ENCODE peak calls at places on chromosomes 11 and 22, in five cellular contexts. Q, S, Z, X and B are unnamed samples.

GRCh38 chr22:27097933-27098332 is 440.5 kb downstream of the MIAT start:
- DNase-seq in X (no peak), Z (no peak), Q (no peak), S (no peak), B (no peak)

GRCh38 chr11:2808850-2809847 is 76.4 kb downstream of the CDKN1C start:
- DNase-seq in X (no peak), S (no peak), Z (no peak), Q (peak; percentile 63), B (no peak)

GRCh38 chr22:38423512-38424503 is 31.2 kb downstream of the KCNJ4 start:
- DNase-seq in S (no peak), Z (no peak), Q (no peak), X (no peak), B (no peak)

GRCh38 chr11:47499614-47500013 is 50.7 kb upstream of the RAPSN start:
- DNase-seq in X (no peak), S (no peak), Q (no peak), Z (no peak), B (no peak)

GRCh38 chr11:64566915-64567882 is 23.8 kb upstream of the SLC22A12 start:
- DNase-seq in Z (no peak), X (no peak), Q (no peak), S (no peak), B (no peak)

GRCh38 chr11:1356007-1356435 is 33.7 kb upstream of the BRSK2 start:
- DNase-seq in Z (no peak), X (no peak), S (no peak), Q (no peak), B (no peak)

GRCh38 chr22:49310354-49310753 is 517.3 kb downstream of the BRD1 start:
- DNase-seq in X (no peak), Z (no peak), Q (peak; percentile 34), S (no peak), B (no peak)

GRCh38 chr11:34149786-34150185 is 44.4 kb downstream of the NAT10 start:
- DNase-seq in X (no peak), Z (no peak), Q (no peak), S (no peak), B (no peak)

GRCh38 chr11:119643212-119643877 is 85.7 kb downstream of the NECTIN1 start:
- DNase-seq in S (no peak), Z (no peak), Q (no peak), X (no peak), B (no peak)

GRCh38 chr11:114207096-114207495 is 89.1 kb upstream of the NNMT start:
- DNase-seq in Z (no peak), Q (no peak), S (no peak), X (no peak), B (no peak)

GRCh38 chr11:42465613-42466012 is 846.2 kb upstream of the API5 start:
- DNase-seq in Q (no peak), S (no peak), X (no peak), Z (no peak), B (no peak)

GRCh38 chr11:11972148-11972547 is 36.3 kb downstream of the DKK3 start:
- DNase-seq in X (no peak), Z (no peak), Q (peak; percentile 72), S (no peak), B (no peak)

GRCh38 chr11:84247931-84248330 is 961.8 kb upstream of the CCDC90B start:
- DNase-seq in Z (no peak), Q (no peak), X (no peak), S (no peak), B (no peak)

GRCh38 chr11:1304376-1304775 is 5.1 kb downstream of the TOLLIP start:
- DNase-seq in Q (peak; percentile 82), S (no peak), X (no peak), Z (no peak), B (no peak)

GRCh38 chr22:42734406-42734805 is 13.7 kb upstream of the A4GALT start:
- DNase-seq in X (no peak), S (no peak), Q (no peak), Z (no peak), B (no peak)

GRCh38 chr11:116148056-116148455 is 624.7 kb downstream of the BUD13 start:
- DNase-seq in Z (no peak), Q (peak; percentile 7), S (no peak), X (no peak), B (no peak)

GRCh38 chr11:9057032-9057431 is 34.4 kb downstream of the SCUBE2 start:
- DNase-seq in S (no peak), X (no peak), Q (no peak), Z (no peak), B (no peak)

GRCh38 chr11:11580831-11581492 is 40.8 kb downstream of the GALNT18 start:
- DNase-seq in S (no peak), Z (no peak), X (no peak), Q (peak; percentile 84), B (no peak)

GRCh38 chr11:19419021-19419750 is 178.4 kb upstream of the E2F8 start:
- DNase-seq in X (no peak), Z (no peak), S (no peak), Q (no peak), B (no peak)

GRCh38 chr22:38974170-38974825 is 7.8 kb upstream of the APOBEC3B start:
- DNase-seq in Q (no peak), S (no peak), X (no peak), Z (no peak), B (no peak)

GRCh38 chr11:28110108-28110838 is 2.1 kb downstream of the METTL15 start:
- DNase-seq in Q (peak; percentile 95), X (peak; percentile 76), S (no peak), Z (peak; percentile 57), B (peak; percentile 32)

GRCh38 chr22:38016182-38017078 is 32.1 kb upstream of the SOX10 start:
- DNase-seq in Q (peak; percentile 91), X (no peak), S (no peak), Z (no peak), B (no peak)

DNA sequence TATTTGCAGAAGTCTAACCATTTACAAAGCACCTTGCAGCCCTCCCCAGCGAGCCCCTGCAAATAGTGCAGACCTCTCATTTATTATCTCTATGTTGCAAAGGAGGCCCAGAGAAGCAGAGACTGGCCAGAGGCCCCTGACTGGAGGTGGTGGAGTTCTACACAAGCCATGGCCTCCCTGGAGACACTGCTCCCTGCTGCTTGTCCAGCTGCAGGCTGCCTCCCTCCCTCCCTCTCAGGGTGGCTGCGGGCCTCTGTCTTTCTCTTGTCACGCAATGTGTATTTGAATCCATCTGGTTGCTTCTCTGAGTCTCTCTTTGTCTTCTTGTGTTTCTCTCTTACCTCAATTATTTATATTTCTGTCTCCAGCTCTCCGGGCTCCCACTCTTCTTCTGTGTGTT is 59.1 kb upstream of the PRDM11 start:
- DNase-seq in Z (no peak), S (no peak), X (no peak), Q (no peak), B (no peak)
- TF ChIP-seq CTCF in Z (no peak), S (no peak), X (no peak), Q (no peak), B (no peak)

GRCh38 chr11:117614695-117615094 is 182.3 kb downstream of the DSCAML1 start:
- DNase-seq in Z (no peak), Q (no peak), X (no peak), S (no peak), B (no peak)
- TF ChIP-seq CTCF in Z (no peak), Q (no peak), X (no peak), S (no peak), B (no peak)

GRCh38 chr22:31106001-31106571 is 1.3 kb downstream of the SELENOM start:
- DNase-seq in X (no peak), Z (no peak), S (no peak), Q (no peak), B (no peak)

GRCh38 chr22:31106651-31107205 is 640 bp downstream of the SELENOM start:
- DNase-seq in X (no peak), Q (peak; percentile 85), S (no peak), Z (no peak), B (no peak)

GRCh38 chr22:31105282-31105929 is 2.0 kb downstream of the SELENOM start:
- DNase-seq in Q (no peak), Z (no peak), X (no peak), S (no peak), B (no peak)

GRCh38 chr22:31104869-31105268 is 2.5 kb downstream of the SELENOM start:
- DNase-seq in Z (peak; percentile 49), X (no peak), Q (peak; percentile 86), S (no peak), B (no peak)

DNA sequence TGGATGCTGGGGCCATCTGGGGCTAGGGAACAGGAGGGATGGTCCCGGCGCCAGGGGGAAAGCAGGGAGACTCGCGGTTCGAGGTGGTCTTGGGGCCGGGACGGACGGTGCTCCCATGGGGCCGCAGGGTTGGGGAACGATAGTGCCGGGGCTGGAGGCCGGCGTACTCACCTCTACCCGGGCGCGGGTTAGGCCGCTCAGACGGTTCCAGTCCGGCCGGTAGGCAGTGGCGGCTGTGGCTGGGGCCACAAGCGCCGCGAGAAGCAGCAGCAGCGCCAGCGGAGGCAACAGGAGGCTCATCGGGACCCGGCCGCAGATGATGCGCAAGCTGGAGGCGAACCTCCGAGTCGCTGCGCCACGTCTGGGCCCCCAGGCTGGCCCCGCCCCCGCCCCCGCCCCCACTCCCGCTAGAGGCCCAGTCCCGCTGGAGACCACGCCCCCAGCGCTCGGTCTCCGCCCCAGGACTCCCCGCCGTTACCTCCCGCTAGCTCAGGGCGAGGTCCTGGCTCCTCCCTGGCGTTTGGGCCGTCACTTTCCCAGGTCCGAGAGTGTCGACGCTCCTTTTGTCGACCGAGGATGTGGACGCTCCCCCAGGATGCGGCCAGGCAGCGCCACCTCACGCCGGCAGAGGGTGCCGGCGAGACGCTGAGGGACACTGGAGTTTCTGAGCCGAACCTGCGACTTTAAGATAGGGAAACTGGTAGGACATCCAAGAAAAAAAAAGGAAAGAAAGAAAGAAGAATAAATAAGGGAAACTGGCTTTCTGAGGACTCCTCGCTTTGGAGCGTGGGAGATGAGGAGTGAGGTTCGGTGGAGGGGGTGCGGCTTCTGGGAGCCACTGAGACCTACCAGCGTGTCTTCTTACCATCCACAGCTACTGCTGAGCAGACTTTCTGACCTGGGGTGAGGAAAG is at the start of gene SELENOM:
- DNase-seq in X (peak; percentile 95), Z (peak; percentile 96), Q (peak; percentile 99), S (peak; percentile 89), B (peak; percentile 73)
- TF ChIP-seq CTCF in X (peak; percentile 86), Z (peak; percentile 71), Q (no peak), S (peak; percentile 99), B (peak; percentile 17)

DNA sequence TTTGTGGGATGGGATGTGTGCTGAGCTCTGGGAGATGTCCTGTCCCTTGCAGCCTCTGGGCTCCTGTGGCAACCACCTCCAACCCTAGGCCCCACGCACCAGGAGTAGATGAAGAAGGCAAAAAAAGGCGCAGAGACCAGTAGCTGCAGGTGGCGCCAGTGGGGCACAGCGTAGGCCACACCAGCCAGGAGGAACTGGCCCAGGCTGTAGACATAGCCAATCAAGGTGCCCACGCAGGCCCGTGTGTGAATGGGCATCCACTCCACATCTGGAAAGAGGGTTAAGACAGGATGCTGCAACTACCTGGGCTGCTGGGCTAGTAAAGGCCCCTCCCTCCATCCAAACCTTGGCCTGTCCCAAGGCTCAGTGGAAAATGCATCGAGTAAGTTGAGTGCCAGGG is 3.0 kb downstream of the SLC22A6 start:
- DNase-seq in X (no peak), S (no peak), Z (no peak), Q (no peak), B (no peak)
- TF ChIP-seq CTCF in X (no peak), S (no peak), Z (no peak), Q (no peak), B (no peak)

DNA sequence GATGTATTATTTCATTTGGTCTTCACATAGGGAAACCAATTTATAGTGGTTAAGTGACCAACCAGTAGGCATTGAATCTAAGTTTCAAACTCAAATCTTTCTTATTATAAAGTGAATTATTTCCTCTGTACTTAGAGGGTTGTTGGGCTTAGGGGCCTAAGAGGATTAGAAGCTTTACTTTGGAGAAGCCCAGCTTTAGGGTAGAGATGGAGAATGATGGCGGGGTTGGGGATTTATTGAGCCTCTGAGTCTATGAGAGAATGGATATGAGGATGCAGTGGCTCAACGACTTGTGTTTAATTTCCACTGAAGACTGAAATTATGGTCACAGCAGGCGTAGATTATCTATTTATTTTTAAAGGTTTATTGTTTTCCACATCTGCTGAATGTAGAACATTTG is 55.5 kb downstream of the CHRDL2 start:
- DNase-seq in X (no peak), Q (no peak), Z (no peak), S (no peak), B (no peak)
- TF ChIP-seq CTCF in X (no peak), Q (no peak), Z (no peak), S (no peak), B (no peak)